ENCODE peak calls at places on chromosomes 3 and 15, in six cellular contexts. Y is non-pigmented ciliary epithelial cell; E is activated T-cell treated with anti-CD3 and anti-CD28 coated beads for 1 hour; F is activated CD4-positive, alpha-beta T cell treated with anti-CD3 and anti-CD28 coated beads for 24 hours; A is NCI-H1694 treated with DMSO at 0.1 percent for 48 hours; O is amniotic epithelial cell. W is an unnamed sample.

GRCh38 chr3:76122007-76122406 is 336.7 kb upstream of the ZNF717 start:
- DNase-seq in Y (no peak), E (no peak), F (no peak), A (no peak), O (peak), W (no peak)

GRCh38 chr15:78840661-78841060 is 29.4 kb upstream of the ADAMTS7 start:
- DNase-seq in Y (no peak), E (no peak), F (no peak), A (no peak), O (peak), W (peak)

GRCh38 chr3:118890186-118890585 is 144.5 kb downstream of the IGSF11 start:
- DNase-seq in Y (no peak), E (no peak), F (no peak), A (no peak), O (no peak), W (no peak)

GRCh38 chr3:7241584-7242302 is 380.8 kb downstream of the GRM7 start:
- DNase-seq in Y (no peak), E (no peak), F (no peak), A (no peak), O (no peak), W (no peak)

GRCh38 chr15:42590619-42591237 is 15.3 kb downstream of the STARD9 start:
- DNase-seq in Y (no peak), E (no peak), F (no peak), A (no peak), O (no peak), W (no peak)

GRCh38 chr3:190495796-190496195 is 18.1 kb upstream of the IL1RAP start:
- DNase-seq in Y (no peak), E (no peak), F (no peak), A (no peak), O (no peak), W (no peak)

GRCh38 chr15:41874736-41875135 is 19.1 kb downstream of the SPTBN5 start:
- DNase-seq in Y (no peak), E (no peak), F (no peak), A (no peak), O (no peak), W (no peak)

GRCh38 chr3:160808838-160809237 is 52.8 kb downstream of the PPM1L start:
- DNase-seq in Y (no peak), E (no peak), F (no peak), A (peak), O (no peak), W (no peak)

GRCh38 chr15:85171736-85172135 is 190.1 kb downstream of the PDE8A start:
- DNase-seq in Y (no peak), E (no peak), F (no peak), A (no peak), O (peak), W (no peak)

GRCh38 chr3:120526011-120526870 is 69.9 kb upstream of the NDUFB4 start:
- DNase-seq in Y (no peak), E (no peak), F (no peak), A (no peak), O (no peak), W (no peak)

GRCh38 chr3:185272051-185272450 is 18.2 kb upstream of the EHHADH start:
- DNase-seq in Y (no peak), E (no peak), F (no peak), A (no peak), O (peak), W (no peak)

GRCh38 chr3:42477696-42478095 is 24.7 kb upstream of the VIPR1 start:
- DNase-seq in Y (no peak), E (no peak), F (no peak), A (no peak), O (no peak), W (peak)

GRCh38 chr15:67303490-67304363 is 49.1 kb downstream of the IQCH start:
- DNase-seq in Y (no peak), E (no peak), F (peak), A (peak), O (peak), W (no peak)

GRCh38 chr3:38474928-38475605 is 21.1 kb upstream of the EXOG start:
- DNase-seq in Y (no peak), E (no peak), F (no peak), A (no peak), O (no peak), W (no peak)

GRCh38 chr15:85607842-85608241 is 186.9 kb downstream of the KLHL25 start:
- DNase-seq in Y (no peak), E (no peak), F (no peak), A (no peak), O (peak), W (no peak)

GRCh38 chr15:82093774-82094211 is 48.0 kb upstream of the MEX3B start:
- DNase-seq in Y (peak), E (no peak), F (no peak), A (no peak), O (peak), W (no peak)

GRCh38 chr3:188908002-188908850 is 263.5 kb upstream of the TPRG1 start:
- DNase-seq in Y (no peak), E (no peak), F (no peak), A (no peak), O (no peak), W (no peak)

GRCh38 chr3:66382142-66382541 is 118.7 kb downstream of the LRIG1 start:
- DNase-seq in Y (no peak), E (no peak), F (no peak), A (no peak), O (no peak), W (no peak)

GRCh38 chr3:139935071-139935865 is at the start of gene CLSTN2:
- DNase-seq in Y (no peak), E (no peak), F (no peak), A (peak), O (peak), W (no peak)

GRCh38 chr3:121064121-121064520 is 156.1 kb downstream of the STXBP5L start:
- DNase-seq in Y (no peak), E (no peak), F (no peak), A (no peak), O (no peak), W (no peak)

GRCh38 chr15:81945014-81945615 is 100.7 kb downstream of the MEX3B start:
- DNase-seq in Y (no peak), E (no peak), F (no peak), A (no peak), O (no peak), W (no peak)

GRCh38 chr3:50088725-50089602 is at the start of gene RBM5:
- DNase-seq in Y (peak), E (peak), F (peak), A (peak), O (peak), W (peak)

GRCh38 chr15:95162967-95163531 is 931.7 kb downstream of the MCTP2 start:
- DNase-seq in Y (peak), E (no peak), F (no peak), A (no peak), O (peak), W (no peak)

GRCh38 chr15:55742927-55743614 is at the start of gene PRTG:
- DNase-seq in Y (peak), E (no peak), F (no peak), A (no peak), O (peak), W (peak)

GRCh38 chr15:88657326-88658069 is 18.7 kb downstream of the ISG20 start:
- DNase-seq in Y (no peak), E (no peak), F (no peak), A (peak), O (peak), W (peak)

GRCh38 chr3:164748626-164749025 is 329.7 kb downstream of the SI start:
- DNase-seq in Y (no peak), E (no peak), F (no peak), A (no peak), O (peak), W (no peak)

GRCh38 chr3:36812240-36812639 is 47.9 kb upstream of the DCLK3 start:
- DNase-seq in Y (no peak), E (no peak), F (no peak), A (no peak), O (no peak), W (no peak)

GRCh38 chr15:89845305-89845893 is 30.7 kb upstream of the ANPEP start:
- DNase-seq in Y (peak), E (no peak), F (no peak), A (no peak), O (peak), W (no peak)

GRCh38 chr3:11230125-11230524 is 42.1 kb upstream of the ATG7 start:
- DNase-seq in Y (no peak), E (no peak), F (no peak), A (no peak), O (no peak), W (no peak)

W was measured in coronary artery.